ENCODE peak calls at places on chromosome 18, in eight cellular contexts. P, X, C, A, I, M, B and K are unnamed samples.

GRCh38 chr18:26544459-26544858 is 3.9 kb downstream of the KCTD1 start:
- DNase-seq in P (no peak), M (no peak), A (no peak), C (no peak), B (no peak), I (no peak), X (no peak), K (no peak)

GRCh38 chr18:7926526-7926925 is 359.4 kb downstream of the PTPRM start:
- DNase-seq in B (peak), M (no peak), C (peak), X (no peak), A (no peak), P (peak), I (no peak), K (no peak)

GRCh38 chr18:75335511-75335910 is 92.0 kb downstream of the SMIM21 start:
- DNase-seq in B (no peak), M (no peak), I (no peak), P (no peak), X (no peak), A (no peak), C (no peak), K (no peak)

GRCh38 chr18:57428221-57429150 is 6.7 kb upstream of the ONECUT2 start:
- DNase-seq in B (peak), M (no peak), P (peak), C (no peak), I (no peak), X (no peak), A (no peak), K (no peak)

GRCh38 chr18:55588001-55588875 is at the start of gene TCF4:
- DNase-seq in I (peak), B (peak), C (peak), P (peak), X (no peak), M (peak), A (peak), K (peak)

GRCh38 chr18:36296591-36297418 is 708 bp upstream of the FHOD3 start:
- DNase-seq in C (peak), P (peak), I (peak), A (peak), M (peak), B (peak), X (peak), K (peak)

GRCh38 chr18:77131652-77132368 is 773 bp downstream of the MBP start:
- DNase-seq in X (no peak), B (peak), A (no peak), C (no peak), M (peak), I (peak), P (peak), K (no peak)

GRCh38 chr18:58828399-58829121 is 36.1 kb upstream of the ZNF532 start:
- DNase-seq in I (no peak), M (no peak), A (no peak), B (no peak), X (no peak), P (no peak), C (no peak), K (no peak)

GRCh38 chr18:48028081-48028480 is 97.6 kb upstream of the SMAD2 start:
- DNase-seq in B (no peak), A (no peak), I (peak), X (no peak), C (no peak), M (no peak), P (peak), K (no peak)

GRCh38 chr18:42298744-42299685 is 344.0 kb downstream of the PIK3C3 start:
- DNase-seq in M (peak), P (peak), B (peak), A (peak), X (no peak), C (peak), I (peak), K (peak)

GRCh38 chr18:38525039-38525438 is 959.4 kb upstream of the CELF4 start:
- DNase-seq in M (no peak), A (no peak), C (no peak), B (no peak), P (no peak), I (no peak), X (no peak), K (no peak)

GRCh38 chr18:76419811-76420210 is 75.2 kb downstream of the ZNF516 start:
- DNase-seq in C (no peak), A (no peak), P (no peak), I (no peak), B (no peak), X (no peak), M (peak), K (no peak)

GRCh38 chr18:42925036-42925435 is 190.4 kb downstream of the RIT2 start:
- DNase-seq in C (no peak), M (no peak), A (no peak), I (no peak), B (no peak), X (no peak), P (no peak), K (no peak)

GRCh38 chr18:51803029-51803428 is 537.0 kb upstream of the DCC start:
- DNase-seq in C (no peak), P (no peak), X (no peak), B (no peak), A (no peak), M (no peak), I (no peak), K (no peak)

GRCh38 chr18:68397241-68398035 is 317.5 kb downstream of the TMX3 start:
- DNase-seq in C (no peak), M (no peak), P (no peak), A (peak), B (no peak), X (no peak), I (no peak), K (no peak)

GRCh38 chr18:27887287-27887686 is 289.6 kb downstream of the CDH2 start:
- DNase-seq in M (no peak), P (no peak), I (no peak), C (no peak), A (no peak), B (no peak), X (no peak), K (no peak)

GRCh38 chr18:54958711-54959625 is at the start of gene CCDC68:
- DNase-seq in I (no peak), B (peak), A (no peak), X (peak), P (peak), M (no peak), C (peak), K (no peak)

GRCh38 chr18:36850527-36851201 is 21.7 kb downstream of the KIAA1328 start:
- DNase-seq in M (no peak), X (peak), B (no peak), P (no peak), I (no peak), C (no peak), A (peak), K (peak)

GRCh38 chr18:907880-908512 is 3.3 kb downstream of the ADCYAP1 start:
- DNase-seq in X (no peak), P (peak), M (no peak), C (peak), I (no peak), B (peak), A (no peak), K (no peak)

GRCh38 chr18:45081579-45082181 is 401.0 kb downstream of the SETBP1 start:
- DNase-seq in P (no peak), B (no peak), M (no peak), C (no peak), I (no peak), X (no peak), A (no peak), K (no peak)

GRCh38 chr18:50775207-50775606 is 44.6 kb downstream of the MRO start:
- DNase-seq in X (no peak), A (no peak), M (no peak), C (peak), P (peak), B (no peak), I (no peak), K (no peak)

GRCh38 chr18:44679912-44680270 is 797 bp upstream of the SETBP1 start:
- DNase-seq in P (peak), A (peak), B (peak), I (peak), X (no peak), C (peak), M (no peak), K (peak)

GRCh38 chr18:77314952-77315351 is 65.3 kb downstream of the GALR1 start:
- DNase-seq in P (no peak), I (no peak), B (no peak), M (no peak), X (no peak), A (no peak), C (no peak), K (no peak)

GRCh38 chr18:46787674-46788073 is 30.8 kb upstream of the ST8SIA5 start:
- DNase-seq in M (no peak), A (no peak), C (no peak), X (no peak), B (no peak), I (no peak), P (no peak), K (no peak)

GRCh38 chr18:27956001-27956400 is 220.9 kb downstream of the CDH2 start:
- DNase-seq in B (no peak), A (no peak), P (no peak), M (no peak), X (no peak), C (no peak), I (no peak), K (no peak)

GRCh38 chr18:9615280-9615797 is 980 bp upstream of the PPP4R1 start:
- DNase-seq in I (no peak), M (no peak), B (no peak), P (no peak), C (no peak), A (no peak), X (no peak), K (no peak)

GRCh38 chr18:31581498-31582197 is 10.0 kb upstream of the TTR start:
- DNase-seq in I (no peak), B (no peak), X (no peak), A (peak), M (no peak), P (no peak), C (no peak), K (peak)

GRCh38 chr18:37564796-37565137 is 831 bp downstream of the CELF4 start:
- DNase-seq in M (no peak), B (peak), A (peak), P (peak), C (peak), I (peak), X (no peak), K (peak)

GRCh38 chr18:73283032-73283431 is 415.2 kb upstream of the NETO1 start:
- DNase-seq in C (no peak), A (peak), P (no peak), M (no peak), X (peak), B (no peak), I (no peak), K (no peak)

GRCh38 chr18:69596345-69596744 is 195.7 kb downstream of the DOK6 start:
- DNase-seq in A (no peak), X (no peak), I (no peak), M (no peak), C (no peak), B (no peak), P (no peak), K (no peak)

DNA sequence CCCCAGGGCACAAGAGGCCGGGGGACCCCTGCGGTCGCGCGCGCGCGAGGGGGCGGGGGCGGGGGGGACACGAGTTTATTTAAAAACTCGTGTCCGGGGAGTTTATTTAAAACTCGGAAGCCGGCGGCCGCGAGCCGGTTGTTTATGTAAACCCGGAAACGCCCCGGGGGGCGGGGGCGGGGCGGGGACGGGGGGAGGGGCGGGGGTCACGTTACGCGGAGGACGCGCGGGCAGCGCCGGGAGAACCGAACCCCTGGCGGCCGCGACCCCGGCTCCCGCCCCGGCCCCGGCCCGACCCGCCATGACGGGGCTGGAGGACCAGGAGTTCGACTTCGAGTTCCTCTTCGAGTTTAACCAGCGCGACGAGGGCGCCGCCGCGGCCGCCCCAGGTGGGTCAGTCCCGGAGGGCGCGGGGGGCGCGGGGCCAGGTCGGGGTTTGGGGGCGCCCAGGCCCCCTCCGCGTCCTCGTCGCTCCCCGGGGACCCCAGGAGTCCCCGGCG is 4.4 kb downstream of the NFATC1 start:
- DNase-seq in A (no peak), C (no peak), I (peak), B (peak), P (no peak), M (no peak), X (no peak), K (peak)
- H3K27ac ChIP-seq in A (peak), C (no peak), I (peak), B (no peak), P (no peak), M (peak), X (no peak), K (peak)

GRCh38 chr18:3037423-3037915 is 24.5 kb upstream of the LPIN2 start:
- DNase-seq in C (no peak), X (peak), I (no peak), A (peak), M (no peak), B (no peak), P (no peak), K (no peak)
- H3K27ac ChIP-seq in C (no peak), X (peak), I (peak), A (no peak), M (peak), B (no peak), P (no peak), K (no peak)

DNA sequence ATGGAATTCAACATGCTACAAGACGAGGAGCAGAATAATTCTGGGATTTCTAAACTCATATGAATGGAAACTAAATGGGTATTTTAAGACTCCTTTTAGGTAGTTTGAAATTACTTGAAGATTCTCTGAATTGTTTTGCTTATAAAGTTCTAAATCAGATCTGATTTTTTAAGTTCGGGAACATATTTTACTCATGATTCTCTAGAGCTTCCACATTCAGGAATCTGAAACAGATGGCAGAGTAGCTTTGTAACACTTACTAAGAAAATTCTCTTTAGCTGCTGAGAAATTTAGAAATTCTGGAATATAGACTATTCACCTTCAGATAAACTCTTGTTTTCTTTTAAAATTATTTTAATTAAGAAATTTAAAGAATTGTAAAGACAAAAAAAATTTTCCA is 13.7 kb downstream of the RBBP8 start:
- DNase-seq in C (no peak), P (no peak), A (peak), X (no peak), B (no peak), I (no peak), M (no peak), K (no peak)
- H3K27ac ChIP-seq in C (no peak), P (no peak), A (no peak), X (no peak), B (no peak), I (no peak), M (no peak), K (no peak)

GRCh38 chr18:34978533-34978893 is 62.7 kb upstream of the MAPRE2 start:
- DNase-seq in B (no peak), P (no peak), I (no peak), A (no peak), X (no peak), C (no peak), M (no peak), K (no peak)

GRCh38 chr18:34976084-34976483 is 65.1 kb upstream of the MAPRE2 start:
- DNase-seq in P (no peak), I (peak), X (no peak), B (peak), M (no peak), C (no peak), A (no peak), K (no peak)

GRCh38 chr18:34976534-34976898 is 64.7 kb upstream of the MAPRE2 start:
- DNase-seq in C (no peak), X (no peak), M (no peak), A (no peak), P (no peak), I (no peak), B (no peak), K (no peak)

GRCh38 chr18:34977787-34978532 is 63.3 kb upstream of the MAPRE2 start:
- DNase-seq in A (peak), I (peak), C (peak), P (peak), B (peak), X (peak), M (no peak), K (peak)

GRCh38 chr18:34976899-34977786 is 64.1 kb upstream of the MAPRE2 start:
- DNase-seq in I (peak), C (peak), B (peak), M (peak), X (peak), P (peak), A (peak), K (peak)
- H3K27ac ChIP-seq in I (peak), C (no peak), B (no peak), M (peak), X (no peak), P (no peak), A (no peak), K (no peak)

DNA sequence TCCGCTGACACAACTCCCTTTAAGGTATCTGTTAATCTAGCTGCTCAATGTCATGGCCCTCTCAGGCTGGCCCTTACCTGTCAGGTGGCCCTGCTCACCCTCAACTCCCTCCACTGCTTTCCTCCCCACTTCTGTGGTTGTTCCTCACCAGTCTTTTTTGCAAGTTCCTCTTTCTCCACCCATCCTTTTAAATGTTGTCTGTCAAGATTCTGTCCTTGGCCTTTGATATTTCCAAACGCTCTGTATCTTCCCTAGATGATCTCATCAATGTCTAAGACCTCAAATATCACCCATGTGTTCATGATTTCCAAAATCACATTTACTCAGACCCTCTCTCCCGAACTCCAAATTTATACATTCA is 3.5 kb downstream of the PTPN2 start:
- DNase-seq in M (no peak), P (no peak), B (no peak), C (no peak), A (no peak), I (no peak), X (no peak), K (no peak)
- H3K27ac ChIP-seq in M (peak), P (no peak), B (no peak), C (no peak), A (no peak), I (peak), X (no peak), K (no peak)

DNA sequence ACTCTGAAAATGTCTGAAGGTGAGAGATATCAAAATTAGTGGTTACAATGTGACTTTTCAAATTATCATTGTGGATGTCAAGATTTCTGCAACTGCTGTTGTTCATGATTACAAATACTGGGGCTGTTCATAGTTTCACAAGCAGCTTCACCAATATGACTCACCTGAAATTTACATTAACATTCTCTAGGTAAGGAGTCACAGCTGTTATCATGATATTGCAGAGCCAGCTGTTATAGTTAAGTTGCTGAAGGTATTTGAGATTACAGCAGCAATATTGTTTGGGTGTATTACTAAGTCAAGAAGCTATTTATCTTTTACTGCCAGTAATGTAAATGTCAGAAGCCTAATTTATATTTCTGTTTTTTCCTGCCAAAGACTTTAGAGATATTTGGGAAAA is 140.0 kb downstream of the MC4R start:
- DNase-seq in I (no peak), M (no peak), A (peak), B (no peak), P (no peak), C (no peak), X (peak), K (no peak)
- H3K27ac ChIP-seq in I (no peak), M (no peak), A (no peak), B (no peak), P (no peak), C (no peak), X (peak), K (no peak)

DNA sequence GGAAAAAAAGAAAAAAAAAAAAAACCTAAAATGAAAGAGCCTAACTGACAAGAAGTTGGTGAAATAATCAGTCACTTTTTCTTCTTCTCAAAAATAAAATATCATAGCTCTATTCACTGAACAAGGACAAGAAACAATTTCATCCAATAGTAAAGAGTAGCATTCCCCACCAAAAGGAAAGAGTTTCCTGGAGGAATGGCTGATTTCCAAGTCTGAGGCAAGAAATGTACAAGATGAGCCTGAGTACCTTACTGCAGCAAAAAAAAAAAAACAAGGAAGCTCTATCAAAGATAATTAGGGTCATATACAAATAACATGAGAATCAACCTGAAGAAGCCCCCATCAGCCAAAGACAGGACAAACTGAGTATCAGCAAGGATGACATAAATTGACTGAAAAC is 11.5 kb downstream of the ROCK1 start:
- DNase-seq in X (no peak), P (no peak), M (no peak), B (no peak), A (peak), C (no peak), I (no peak), K (no peak)
- H3K27ac ChIP-seq in X (no peak), P (no peak), M (no peak), B (no peak), A (no peak), C (no peak), I (no peak), K (no peak)

GRCh38 chr18:63257453-63257852 is 62.1 kb downstream of the BCL2 start:
- DNase-seq in I (no peak), P (no peak), A (no peak), X (no peak), M (no peak), B (no peak), C (no peak), K (no peak)

GRCh38 chr18:63261029-63261428 is 58.5 kb downstream of the BCL2 start:
- DNase-seq in C (no peak), M (no peak), X (no peak), B (no peak), A (no peak), I (no peak), P (no peak), K (no peak)

GRCh38 chr18:63260075-63260754 is 59.4 kb downstream of the BCL2 start:
- DNase-seq in A (no peak), P (no peak), B (no peak), X (no peak), I (no peak), C (no peak), M (no peak), K (no peak)

GRCh38 chr18:63258749-63259580 is 60.6 kb downstream of the BCL2 start:
- DNase-seq in M (no peak), C (no peak), P (no peak), A (no peak), B (no peak), X (no peak), I (no peak), K (no peak)

DNA sequence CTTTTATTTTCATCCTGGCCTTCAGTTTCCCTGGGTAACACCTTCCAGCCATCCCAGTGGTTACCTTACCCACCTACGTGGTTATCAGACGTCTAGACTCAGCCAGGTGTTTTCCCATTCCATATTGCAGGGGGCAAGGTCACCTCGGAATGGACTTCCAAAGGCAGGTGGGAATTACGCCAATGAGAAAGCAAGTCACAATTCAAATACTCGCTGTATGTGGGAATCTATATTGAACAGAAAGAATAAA is 60.1 kb downstream of the BCL2 start:
- DNase-seq in I (no peak), A (no peak), X (no peak), C (no peak), P (no peak), B (no peak), M (no peak), K (no peak)
- H3K27ac ChIP-seq in I (peak), A (no peak), X (no peak), C (no peak), P (no peak), B (no peak), M (no peak), K (no peak)